ENCODE peak calls at places on chromosome 18, in nine cellular contexts. One of them, this sample, is unnamed.
A peak's percentile ranks its signal among the peaks of the same experiment; 100 is the strongest.

GRCh38 chr18:77209587-77209986 is 40.1 kb upstream of the GALR1 start:
- DNase-seq in fibroblast of lung: peak; percentile 42
- DNase-seq in glutamatergic neuron: no peak
- DNase-seq in right lobe of liver: no peak
- DNase-seq in HL-60: no peak
- DNase-seq in lower leg skin: no peak
- DNase-seq in left ventricle myocardium inferior: no peak
- DNase-seq in foreskin fibroblast: peak; percentile 39
- DNase-seq in uterus: no peak
- DNase-seq in this sample: no peak

GRCh38 chr18:43847164-43848091 is 570.1 kb upstream of the SYT4 start:
- DNase-seq in fibroblast of lung: peak; percentile 84
- DNase-seq in glutamatergic neuron: no peak
- DNase-seq in right lobe of liver: no peak
- DNase-seq in HL-60: no peak
- DNase-seq in lower leg skin: no peak
- DNase-seq in left ventricle myocardium inferior: no peak
- DNase-seq in foreskin fibroblast: peak; percentile 86
- DNase-seq in uterus: no peak
- DNase-seq in this sample: peak; percentile 56

GRCh38 chr18:23721711-23722479 is 32.6 kb downstream of the LAMA3 start:
- DNase-seq in fibroblast of lung: peak; percentile 32
- DNase-seq in glutamatergic neuron: no peak
- DNase-seq in right lobe of liver: no peak
- DNase-seq in HL-60: no peak
- DNase-seq in lower leg skin: no peak
- DNase-seq in left ventricle myocardium inferior: no peak
- DNase-seq in foreskin fibroblast: peak; percentile 66
- DNase-seq in uterus: no peak
- DNase-seq in this sample: peak; percentile 57

GRCh38 chr18:2538844-2539243 is 32.5 kb downstream of the METTL4 start:
- DNase-seq in fibroblast of lung: peak; percentile 33
- DNase-seq in glutamatergic neuron: no peak
- DNase-seq in right lobe of liver: no peak
- DNase-seq in HL-60: no peak
- DNase-seq in lower leg skin: no peak
- DNase-seq in left ventricle myocardium inferior: no peak
- DNase-seq in foreskin fibroblast: peak; percentile 56
- DNase-seq in uterus: no peak
- DNase-seq in this sample: peak; percentile 51

GRCh38 chr18:21546423-21546822 is 54.1 kb downstream of the ESCO1 start:
- DNase-seq in fibroblast of lung: no peak
- DNase-seq in glutamatergic neuron: no peak
- DNase-seq in right lobe of liver: no peak
- DNase-seq in HL-60: no peak
- DNase-seq in lower leg skin: no peak
- DNase-seq in left ventricle myocardium inferior: no peak
- DNase-seq in foreskin fibroblast: no peak
- DNase-seq in uterus: no peak
- DNase-seq in this sample: no peak

GRCh38 chr18:37309059-37309458 is 256.5 kb downstream of the CELF4 start:
- DNase-seq in fibroblast of lung: no peak
- DNase-seq in glutamatergic neuron: no peak
- DNase-seq in right lobe of liver: peak; percentile 61
- DNase-seq in HL-60: no peak
- DNase-seq in lower leg skin: no peak
- DNase-seq in left ventricle myocardium inferior: no peak
- DNase-seq in foreskin fibroblast: no peak
- DNase-seq in uterus: no peak
- DNase-seq in this sample: no peak

GRCh38 chr18:75204262-75204977 is 4.5 kb downstream of the PTGR3 start:
- DNase-seq in fibroblast of lung: peak; percentile 41
- DNase-seq in glutamatergic neuron: peak; percentile 50
- DNase-seq in right lobe of liver: no peak
- DNase-seq in HL-60: no peak
- DNase-seq in lower leg skin: no peak
- DNase-seq in left ventricle myocardium inferior: peak; percentile 50
- DNase-seq in foreskin fibroblast: peak; percentile 64
- DNase-seq in uterus: no peak
- DNase-seq in this sample: peak; percentile 35

GRCh38 chr18:44725300-44726096 is 44.8 kb downstream of the SETBP1 start:
- DNase-seq in fibroblast of lung: peak; percentile 70
- DNase-seq in glutamatergic neuron: no peak
- DNase-seq in right lobe of liver: no peak
- DNase-seq in HL-60: peak; percentile 17
- DNase-seq in lower leg skin: no peak
- DNase-seq in left ventricle myocardium inferior: no peak
- DNase-seq in foreskin fibroblast: peak; percentile 73
- DNase-seq in uterus: no peak
- DNase-seq in this sample: peak; percentile 61

GRCh38 chr18:9017170-9017899 is 85.2 kb upstream of the NDUFV2 start:
- DNase-seq in fibroblast of lung: peak; percentile 96
- DNase-seq in glutamatergic neuron: peak; percentile 55
- DNase-seq in right lobe of liver: no peak
- DNase-seq in HL-60: no peak
- DNase-seq in lower leg skin: peak; percentile 94
- DNase-seq in left ventricle myocardium inferior: peak; percentile 73
- DNase-seq in foreskin fibroblast: peak; percentile 98
- DNase-seq in uterus: peak; percentile 46
- DNase-seq in this sample: peak; percentile 92

GRCh38 chr18:59024829-59025228 is 114.9 kb upstream of the SEC11C start:
- DNase-seq in fibroblast of lung: peak; percentile 67
- DNase-seq in glutamatergic neuron: no peak
- DNase-seq in right lobe of liver: no peak
- DNase-seq in HL-60: no peak
- DNase-seq in lower leg skin: peak; percentile 57
- DNase-seq in left ventricle myocardium inferior: no peak
- DNase-seq in foreskin fibroblast: peak; percentile 81
- DNase-seq in uterus: no peak
- DNase-seq in this sample: peak; percentile 73

GRCh38 chr18:37465922-37466321 is 99.7 kb downstream of the CELF4 start:
- DNase-seq in fibroblast of lung: no peak
- DNase-seq in glutamatergic neuron: no peak
- DNase-seq in right lobe of liver: no peak
- DNase-seq in HL-60: no peak
- DNase-seq in lower leg skin: no peak
- DNase-seq in left ventricle myocardium inferior: no peak
- DNase-seq in foreskin fibroblast: peak; percentile 13
- DNase-seq in uterus: no peak
- DNase-seq in this sample: no peak

GRCh38 chr18:56166914-56167313 is 471.5 kb downstream of the TXNL1 start:
- DNase-seq in fibroblast of lung: peak; percentile 66
- DNase-seq in glutamatergic neuron: no peak
- DNase-seq in right lobe of liver: no peak
- DNase-seq in HL-60: no peak
- DNase-seq in lower leg skin: no peak
- DNase-seq in left ventricle myocardium inferior: no peak
- DNase-seq in foreskin fibroblast: no peak
- DNase-seq in uterus: no peak
- DNase-seq in this sample: no peak

GRCh38 chr18:22282311-22283235 is 113.2 kb downstream of the GATA6 start:
- DNase-seq in fibroblast of lung: peak; percentile 98
- DNase-seq in glutamatergic neuron: no peak
- DNase-seq in right lobe of liver: no peak
- DNase-seq in HL-60: peak; percentile 35
- DNase-seq in lower leg skin: no peak
- DNase-seq in left ventricle myocardium inferior: no peak
- DNase-seq in foreskin fibroblast: no peak
- DNase-seq in uterus: no peak
- DNase-seq in this sample: peak; percentile 73

GRCh38 chr18:23259701-23260661 is 124.7 kb downstream of the CABLES1 start:
- DNase-seq in fibroblast of lung: peak; percentile 85
- DNase-seq in glutamatergic neuron: peak; percentile 61
- DNase-seq in right lobe of liver: peak; percentile 78
- DNase-seq in HL-60: peak; percentile 66
- DNase-seq in lower leg skin: peak; percentile 96
- DNase-seq in left ventricle myocardium inferior: peak; percentile 80
- DNase-seq in foreskin fibroblast: peak; percentile 84
- DNase-seq in uterus: peak; percentile 84
- DNase-seq in this sample: peak; percentile 87

GRCh38 chr18:61503688-61504087 is 170.5 kb downstream of the CDH20 start:
- DNase-seq in fibroblast of lung: peak; percentile 5
- DNase-seq in glutamatergic neuron: no peak
- DNase-seq in right lobe of liver: no peak
- DNase-seq in HL-60: no peak
- DNase-seq in lower leg skin: no peak
- DNase-seq in left ventricle myocardium inferior: no peak
- DNase-seq in foreskin fibroblast: peak; percentile 53
- DNase-seq in uterus: no peak
- DNase-seq in this sample: peak; percentile 7

GRCh38 chr18:61502472-61502871 is 169.2 kb downstream of the CDH20 start:
- DNase-seq in fibroblast of lung: peak; percentile 43
- DNase-seq in glutamatergic neuron: peak; percentile 45
- DNase-seq in right lobe of liver: no peak
- DNase-seq in HL-60: peak; percentile 7
- DNase-seq in lower leg skin: no peak
- DNase-seq in left ventricle myocardium inferior: no peak
- DNase-seq in foreskin fibroblast: peak; percentile 84
- DNase-seq in uterus: peak; percentile 19
- DNase-seq in this sample: peak; percentile 80
- TF ChIP-seq CTCF in fibroblast of lung: peak; percentile 73
- TF ChIP-seq CTCF in glutamatergic neuron: peak; percentile 76
- TF ChIP-seq CTCF in right lobe of liver: peak; percentile 67
- TF ChIP-seq CTCF in HL-60: peak; percentile 63
- TF ChIP-seq CTCF in lower leg skin: no peak
- TF ChIP-seq CTCF in left ventricle myocardium inferior: peak; percentile 77
- TF ChIP-seq CTCF in foreskin fibroblast: peak; percentile 57
- TF ChIP-seq CTCF in uterus: peak; percentile 63
- TF ChIP-seq CTCF in this sample: peak; percentile 77

DNA sequence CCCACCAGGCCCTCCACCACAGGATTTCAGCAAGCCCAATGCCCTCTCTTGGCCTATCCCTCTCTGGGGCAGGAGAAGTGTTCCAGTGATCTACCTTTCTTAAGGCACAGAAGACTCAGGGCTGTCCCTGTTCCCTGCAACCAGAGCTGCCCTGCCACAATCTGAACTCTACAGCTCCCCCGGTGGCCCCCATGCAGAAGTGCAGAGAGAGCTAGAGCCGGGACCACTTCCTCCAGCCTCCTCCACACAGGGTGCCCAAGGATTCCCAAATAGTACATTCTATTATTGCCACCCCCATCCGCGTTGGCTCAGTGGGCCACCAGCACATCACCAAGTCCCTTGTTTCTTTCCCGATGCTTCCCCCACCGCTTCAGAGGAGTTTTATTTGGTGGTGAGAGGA is 114.8 kb upstream of the PTPRM start:
- DNase-seq in fibroblast of lung: no peak
- DNase-seq in glutamatergic neuron: peak; percentile 58
- DNase-seq in right lobe of liver: no peak
- DNase-seq in HL-60: no peak
- DNase-seq in lower leg skin: no peak
- DNase-seq in left ventricle myocardium inferior: no peak
- DNase-seq in foreskin fibroblast: peak; percentile 6
- DNase-seq in uterus: no peak
- DNase-seq in this sample: no peak
- TF ChIP-seq CTCF in fibroblast of lung: peak; percentile 62
- TF ChIP-seq CTCF in glutamatergic neuron: peak; percentile 68
- TF ChIP-seq CTCF in right lobe of liver: peak; percentile 40
- TF ChIP-seq CTCF in HL-60: peak; percentile 73
- TF ChIP-seq CTCF in lower leg skin: no peak
- TF ChIP-seq CTCF in left ventricle myocardium inferior: peak; percentile 77
- TF ChIP-seq CTCF in foreskin fibroblast: peak; percentile 53
- TF ChIP-seq CTCF in uterus: peak; percentile 27
- TF ChIP-seq CTCF in this sample: peak; percentile 43

GRCh38 chr18:34880882-34881852 is 160.0 kb upstream of the MAPRE2 start:
- DNase-seq in fibroblast of lung: peak; percentile 15
- DNase-seq in glutamatergic neuron: no peak
- DNase-seq in right lobe of liver: no peak
- DNase-seq in HL-60: no peak
- DNase-seq in lower leg skin: no peak
- DNase-seq in left ventricle myocardium inferior: no peak
- DNase-seq in foreskin fibroblast: peak; percentile 33
- DNase-seq in uterus: no peak
- DNase-seq in this sample: peak; percentile 30
- TF ChIP-seq CTCF in fibroblast of lung: peak; percentile 37
- TF ChIP-seq CTCF in glutamatergic neuron: no peak
- TF ChIP-seq CTCF in right lobe of liver: peak; percentile 24
- TF ChIP-seq CTCF in HL-60: no peak
- TF ChIP-seq CTCF in lower leg skin: no peak
- TF ChIP-seq CTCF in left ventricle myocardium inferior: peak; percentile 37
- TF ChIP-seq CTCF in foreskin fibroblast: peak; percentile 35
- TF ChIP-seq CTCF in uterus: no peak
- TF ChIP-seq CTCF in this sample: peak; percentile 15

GRCh38 chr18:10485475-10485874 is 31.0 kb downstream of the APCDD1 start:
- DNase-seq in fibroblast of lung: no peak
- DNase-seq in glutamatergic neuron: no peak
- DNase-seq in right lobe of liver: no peak
- DNase-seq in HL-60: no peak
- DNase-seq in lower leg skin: no peak
- DNase-seq in left ventricle myocardium inferior: no peak
- DNase-seq in foreskin fibroblast: no peak
- DNase-seq in uterus: no peak
- DNase-seq in this sample: no peak

GRCh38 chr18:10488022-10488421 is 33.6 kb downstream of the APCDD1 start:
- DNase-seq in fibroblast of lung: peak; percentile 57
- DNase-seq in glutamatergic neuron: no peak
- DNase-seq in right lobe of liver: no peak
- DNase-seq in HL-60: no peak
- DNase-seq in lower leg skin: no peak
- DNase-seq in left ventricle myocardium inferior: no peak
- DNase-seq in foreskin fibroblast: peak; percentile 83
- DNase-seq in uterus: peak; percentile 70
- DNase-seq in this sample: peak; percentile 11

GRCh38 chr18:10495936-10496335 is 29.9 kb upstream of the NAPG start:
- DNase-seq in fibroblast of lung: peak; percentile 45
- DNase-seq in glutamatergic neuron: no peak
- DNase-seq in right lobe of liver: no peak
- DNase-seq in HL-60: no peak
- DNase-seq in lower leg skin: no peak
- DNase-seq in left ventricle myocardium inferior: no peak
- DNase-seq in foreskin fibroblast: peak; percentile 43
- DNase-seq in uterus: no peak
- DNase-seq in this sample: no peak

GRCh38 chr18:10487161-10487560 is 32.7 kb downstream of the APCDD1 start:
- DNase-seq in fibroblast of lung: no peak
- DNase-seq in glutamatergic neuron: no peak
- DNase-seq in right lobe of liver: no peak
- DNase-seq in HL-60: no peak
- DNase-seq in lower leg skin: no peak
- DNase-seq in left ventricle myocardium inferior: no peak
- DNase-seq in foreskin fibroblast: no peak
- DNase-seq in uterus: no peak
- DNase-seq in this sample: no peak

GRCh38 chr18:10490401-10491289 is 35.2 kb upstream of the NAPG start:
- DNase-seq in fibroblast of lung: no peak
- DNase-seq in glutamatergic neuron: no peak
- DNase-seq in right lobe of liver: no peak
- DNase-seq in HL-60: peak; percentile 60
- DNase-seq in lower leg skin: no peak
- DNase-seq in left ventricle myocardium inferior: no peak
- DNase-seq in foreskin fibroblast: no peak
- DNase-seq in uterus: no peak
- DNase-seq in this sample: no peak
- TF ChIP-seq CTCF in fibroblast of lung: no peak
- TF ChIP-seq CTCF in glutamatergic neuron: no peak
- TF ChIP-seq CTCF in right lobe of liver: no peak
- TF ChIP-seq CTCF in HL-60: peak; percentile 77
- TF ChIP-seq CTCF in lower leg skin: no peak
- TF ChIP-seq CTCF in left ventricle myocardium inferior: peak; percentile 41
- TF ChIP-seq CTCF in foreskin fibroblast: no peak
- TF ChIP-seq CTCF in uterus: no peak
- TF ChIP-seq CTCF in this sample: no peak

GRCh38 chr18:5756823-5757222 is 138.5 kb downstream of the TMEM200C start:
- DNase-seq in fibroblast of lung: no peak
- DNase-seq in glutamatergic neuron: no peak
- DNase-seq in right lobe of liver: no peak
- DNase-seq in HL-60: no peak
- DNase-seq in lower leg skin: no peak
- DNase-seq in left ventricle myocardium inferior: no peak
- DNase-seq in foreskin fibroblast: no peak
- DNase-seq in uterus: no peak
- DNase-seq in this sample: no peak

GRCh38 chr18:5759169-5759568 is 136.2 kb downstream of the TMEM200C start:
- DNase-seq in fibroblast of lung: no peak
- DNase-seq in glutamatergic neuron: no peak
- DNase-seq in right lobe of liver: no peak
- DNase-seq in HL-60: no peak
- DNase-seq in lower leg skin: no peak
- DNase-seq in left ventricle myocardium inferior: no peak
- DNase-seq in foreskin fibroblast: no peak
- DNase-seq in uterus: no peak
- DNase-seq in this sample: no peak
- TF ChIP-seq CTCF in fibroblast of lung: no peak
- TF ChIP-seq CTCF in glutamatergic neuron: no peak
- TF ChIP-seq CTCF in right lobe of liver: no peak
- TF ChIP-seq CTCF in HL-60: no peak
- TF ChIP-seq CTCF in lower leg skin: no peak
- TF ChIP-seq CTCF in left ventricle myocardium inferior: no peak
- TF ChIP-seq CTCF in foreskin fibroblast: no peak
- TF ChIP-seq CTCF in uterus: no peak
- TF ChIP-seq CTCF in this sample: no peak